ENCODE peak calls at places on chromosomes 6 and 20, in ten cellular contexts. One of them, this sample, is unnamed.

GRCh38 chr6:31214516-31214915 is 44.0 kb upstream of the POU5F1 start:
- DNase-seq in left ventricle myocardium inferior: no peak
- DNase-seq in GM12865: no peak
- DNase-seq in mucosa of descending colon: no peak
- DNase-seq in lower lobe of right lung: no peak
- DNase-seq in spleen: no peak
- DNase-seq in endodermal cell: no peak
- DNase-seq in lower leg skin: no peak
- DNase-seq in tibial artery: no peak
- DNase-seq in fibroblast of villous mesenchyme: no peak
- DNase-seq in this sample: no peak

GRCh38 chr6:17740559-17741220 is 34.0 kb upstream of the NUP153 start:
- DNase-seq in lower leg skin: no peak
- DNase-seq in fibroblast of villous mesenchyme: no peak
- DNase-seq in left ventricle myocardium inferior: no peak
- DNase-seq in endodermal cell: no peak
- DNase-seq in spleen: no peak
- DNase-seq in tibial artery: no peak
- DNase-seq in mucosa of descending colon: no peak
- DNase-seq in lower lobe of right lung: no peak
- DNase-seq in GM12865: no peak
- DNase-seq in this sample: no peak

GRCh38 chr6:169850746-169851145 is 99.3 kb downstream of the ERMARD start:
- DNase-seq in left ventricle myocardium inferior: no peak
- DNase-seq in fibroblast of villous mesenchyme: no peak
- DNase-seq in endodermal cell: no peak
- DNase-seq in mucosa of descending colon: no peak
- DNase-seq in spleen: peak; percentile 51
- DNase-seq in GM12865: no peak
- DNase-seq in lower leg skin: peak; percentile 78
- DNase-seq in tibial artery: no peak
- DNase-seq in lower lobe of right lung: no peak
- DNase-seq in this sample: no peak

GRCh38 chr6:149474108-149474935 is 10.5 kb downstream of the ZC3H12D start:
- DNase-seq in lower leg skin: no peak
- DNase-seq in spleen: peak; percentile 80
- DNase-seq in lower lobe of right lung: no peak
- DNase-seq in mucosa of descending colon: peak; percentile 66
- DNase-seq in endodermal cell: no peak
- DNase-seq in fibroblast of villous mesenchyme: no peak
- DNase-seq in left ventricle myocardium inferior: no peak
- DNase-seq in tibial artery: no peak
- DNase-seq in GM12865: peak; percentile 60
- DNase-seq in this sample: no peak

GRCh38 chr20:57738484-57738883 is 28.7 kb upstream of the PMEPA1 start:
- DNase-seq in mucosa of descending colon: no peak
- DNase-seq in left ventricle myocardium inferior: no peak
- DNase-seq in GM12865: no peak
- DNase-seq in tibial artery: no peak
- DNase-seq in lower lobe of right lung: peak; percentile 1
- DNase-seq in fibroblast of villous mesenchyme: no peak
- DNase-seq in spleen: no peak
- DNase-seq in endodermal cell: no peak
- DNase-seq in lower leg skin: no peak
- DNase-seq in this sample: peak; percentile 3

GRCh38 chr20:46071573-46071972 is 18.2 kb downstream of the NCOA5 start:
- DNase-seq in GM12865: no peak
- DNase-seq in left ventricle myocardium inferior: no peak
- DNase-seq in lower lobe of right lung: no peak
- DNase-seq in fibroblast of villous mesenchyme: no peak
- DNase-seq in lower leg skin: no peak
- DNase-seq in tibial artery: no peak
- DNase-seq in mucosa of descending colon: no peak
- DNase-seq in spleen: no peak
- DNase-seq in endodermal cell: peak; percentile 20
- DNase-seq in this sample: no peak

GRCh38 chr6:7975764-7976146 is 65.2 kb upstream of the TXNDC5 start:
- DNase-seq in lower lobe of right lung: no peak
- DNase-seq in mucosa of descending colon: no peak
- DNase-seq in tibial artery: no peak
- DNase-seq in fibroblast of villous mesenchyme: peak; percentile 38
- DNase-seq in lower leg skin: no peak
- DNase-seq in left ventricle myocardium inferior: peak; percentile 34
- DNase-seq in spleen: no peak
- DNase-seq in endodermal cell: peak; percentile 58
- DNase-seq in GM12865: peak; percentile 26
- DNase-seq in this sample: peak; percentile 64

GRCh38 chr20:3119044-3119443 is 34.5 kb upstream of the AVP start:
- DNase-seq in lower lobe of right lung: no peak
- DNase-seq in left ventricle myocardium inferior: no peak
- DNase-seq in endodermal cell: no peak
- DNase-seq in lower leg skin: no peak
- DNase-seq in spleen: no peak
- DNase-seq in GM12865: no peak
- DNase-seq in tibial artery: no peak
- DNase-seq in fibroblast of villous mesenchyme: no peak
- DNase-seq in mucosa of descending colon: no peak
- DNase-seq in this sample: peak; percentile 37

GRCh38 chr20:59829415-59830106 is 103.9 kb downstream of the SYCP2 start:
- DNase-seq in endodermal cell: peak; percentile 24
- DNase-seq in lower lobe of right lung: no peak
- DNase-seq in spleen: peak; percentile 31
- DNase-seq in GM12865: no peak
- DNase-seq in tibial artery: peak; percentile 53
- DNase-seq in fibroblast of villous mesenchyme: no peak
- DNase-seq in lower leg skin: peak; percentile 83
- DNase-seq in mucosa of descending colon: no peak
- DNase-seq in left ventricle myocardium inferior: peak; percentile 12
- DNase-seq in this sample: no peak

GRCh38 chr6:170296746-170297576 is 6.1 kb upstream of the DLL1 start:
- DNase-seq in fibroblast of villous mesenchyme: no peak
- DNase-seq in lower lobe of right lung: no peak
- DNase-seq in lower leg skin: no peak
- DNase-seq in endodermal cell: peak; percentile 55
- DNase-seq in left ventricle myocardium inferior: no peak
- DNase-seq in tibial artery: peak; percentile 56
- DNase-seq in GM12865: no peak
- DNase-seq in mucosa of descending colon: peak; percentile 56
- DNase-seq in spleen: no peak
- DNase-seq in this sample: no peak

GRCh38 chr20:62553136-62553837 is 77.5 kb upstream of the GATA5 start:
- DNase-seq in GM12865: no peak
- DNase-seq in fibroblast of villous mesenchyme: no peak
- DNase-seq in spleen: no peak
- DNase-seq in left ventricle myocardium inferior: no peak
- DNase-seq in tibial artery: no peak
- DNase-seq in mucosa of descending colon: no peak
- DNase-seq in lower leg skin: no peak
- DNase-seq in endodermal cell: no peak
- DNase-seq in lower lobe of right lung: no peak
- DNase-seq in this sample: no peak

GRCh38 chr6:92820531-92820930 is 598.8 kb downstream of the EPHA7 start:
- DNase-seq in fibroblast of villous mesenchyme: no peak
- DNase-seq in left ventricle myocardium inferior: no peak
- DNase-seq in GM12865: no peak
- DNase-seq in lower leg skin: no peak
- DNase-seq in lower lobe of right lung: no peak
- DNase-seq in mucosa of descending colon: no peak
- DNase-seq in tibial artery: no peak
- DNase-seq in spleen: no peak
- DNase-seq in endodermal cell: no peak
- DNase-seq in this sample: peak; percentile 1

GRCh38 chr6:34602318-34603111 is 46.4 kb upstream of the SPDEF start:
- DNase-seq in lower leg skin: peak; percentile 48
- DNase-seq in spleen: no peak
- DNase-seq in lower lobe of right lung: no peak
- DNase-seq in left ventricle myocardium inferior: no peak
- DNase-seq in tibial artery: no peak
- DNase-seq in mucosa of descending colon: no peak
- DNase-seq in endodermal cell: peak; percentile 41
- DNase-seq in fibroblast of villous mesenchyme: no peak
- DNase-seq in GM12865: no peak
- DNase-seq in this sample: no peak

GRCh38 chr20:768426-768978 is at the start of gene SLC52A3:
- DNase-seq in lower lobe of right lung: peak; percentile 69
- DNase-seq in GM12865: no peak
- DNase-seq in lower leg skin: peak; percentile 88
- DNase-seq in mucosa of descending colon: peak; percentile 87
- DNase-seq in endodermal cell: peak; percentile 90
- DNase-seq in spleen: no peak
- DNase-seq in left ventricle myocardium inferior: peak; percentile 33
- DNase-seq in fibroblast of villous mesenchyme: no peak
- DNase-seq in tibial artery: no peak
- DNase-seq in this sample: no peak
- H3K4me3 ChIP-seq in lower lobe of right lung: peak within 1 kb of the TSS; percentile 23
- H3K4me3 ChIP-seq in GM12865: no peak within 1 kb of the TSS
- H3K4me3 ChIP-seq in lower leg skin: no peak within 1 kb of the TSS
- H3K4me3 ChIP-seq in mucosa of descending colon: no peak within 1 kb of the TSS
- H3K4me3 ChIP-seq in endodermal cell: no peak within 1 kb of the TSS
- H3K4me3 ChIP-seq in spleen: no peak within 1 kb of the TSS
- H3K4me3 ChIP-seq in left ventricle myocardium inferior: peak within 1 kb of the TSS; percentile 55
- H3K4me3 ChIP-seq in fibroblast of villous mesenchyme: no peak within 1 kb of the TSS
- H3K4me3 ChIP-seq in tibial artery: no peak within 1 kb of the TSS
- H3K4me3 ChIP-seq in this sample: no peak within 1 kb of the TSS

GRCh38 chr6:71886184-71887005 is at the start of gene RIMS1:
- DNase-seq in mucosa of descending colon: peak; percentile 28
- DNase-seq in endodermal cell: peak; percentile 90
- DNase-seq in lower leg skin: no peak
- DNase-seq in lower lobe of right lung: no peak
- DNase-seq in GM12865: peak; percentile 68
- DNase-seq in tibial artery: peak; percentile 64
- DNase-seq in fibroblast of villous mesenchyme: no peak
- DNase-seq in left ventricle myocardium inferior: no peak
- DNase-seq in spleen: peak; percentile 63
- DNase-seq in this sample: peak; percentile 3
- H3K4me3 ChIP-seq in mucosa of descending colon: no peak within 1 kb of the TSS
- H3K4me3 ChIP-seq in endodermal cell: peak within 1 kb of the TSS; percentile 75
- H3K4me3 ChIP-seq in lower leg skin: no peak within 1 kb of the TSS
- H3K4me3 ChIP-seq in lower lobe of right lung: peak within 1 kb of the TSS; percentile 53
- H3K4me3 ChIP-seq in GM12865: peak within 1 kb of the TSS; percentile 47
- H3K4me3 ChIP-seq in tibial artery: peak within 1 kb of the TSS; percentile 64
- H3K4me3 ChIP-seq in fibroblast of villous mesenchyme: peak within 1 kb of the TSS; percentile 15
- H3K4me3 ChIP-seq in left ventricle myocardium inferior: peak within 1 kb of the TSS; percentile 60
- H3K4me3 ChIP-seq in spleen: no peak within 1 kb of the TSS
- H3K4me3 ChIP-seq in this sample: peak within 1 kb of the TSS; percentile 27

GRCh38 chr6:119182875-119183274 is 104.4 kb upstream of the FAM184A start:
- DNase-seq in spleen: no peak
- DNase-seq in mucosa of descending colon: no peak
- DNase-seq in fibroblast of villous mesenchyme: no peak
- DNase-seq in endodermal cell: no peak
- DNase-seq in lower lobe of right lung: no peak
- DNase-seq in lower leg skin: no peak
- DNase-seq in tibial artery: no peak
- DNase-seq in GM12865: no peak
- DNase-seq in left ventricle myocardium inferior: no peak
- DNase-seq in this sample: no peak

GRCh38 chr6:119182404-119182803 is 103.9 kb upstream of the FAM184A start:
- DNase-seq in tibial artery: no peak
- DNase-seq in GM12865: no peak
- DNase-seq in left ventricle myocardium inferior: no peak
- DNase-seq in endodermal cell: no peak
- DNase-seq in fibroblast of villous mesenchyme: no peak
- DNase-seq in spleen: no peak
- DNase-seq in lower leg skin: no peak
- DNase-seq in lower lobe of right lung: no peak
- DNase-seq in mucosa of descending colon: no peak
- DNase-seq in this sample: no peak

GRCh38 chr6:119181046-119181445 is 102.6 kb upstream of the FAM184A start:
- DNase-seq in left ventricle myocardium inferior: no peak
- DNase-seq in mucosa of descending colon: no peak
- DNase-seq in lower leg skin: no peak
- DNase-seq in GM12865: no peak
- DNase-seq in tibial artery: no peak
- DNase-seq in spleen: no peak
- DNase-seq in endodermal cell: no peak
- DNase-seq in lower lobe of right lung: no peak
- DNase-seq in fibroblast of villous mesenchyme: no peak
- DNase-seq in this sample: no peak

GRCh38 chr6:119179062-119179461 is 100.6 kb upstream of the FAM184A start:
- DNase-seq in spleen: no peak
- DNase-seq in lower leg skin: no peak
- DNase-seq in lower lobe of right lung: no peak
- DNase-seq in GM12865: no peak
- DNase-seq in left ventricle myocardium inferior: no peak
- DNase-seq in mucosa of descending colon: no peak
- DNase-seq in endodermal cell: no peak
- DNase-seq in fibroblast of villous mesenchyme: no peak
- DNase-seq in tibial artery: no peak
- DNase-seq in this sample: no peak

GRCh38 chr6:119179842-119180241 is 101.4 kb upstream of the FAM184A start:
- DNase-seq in spleen: no peak
- DNase-seq in fibroblast of villous mesenchyme: no peak
- DNase-seq in left ventricle myocardium inferior: no peak
- DNase-seq in GM12865: no peak
- DNase-seq in lower leg skin: no peak
- DNase-seq in lower lobe of right lung: no peak
- DNase-seq in tibial artery: no peak
- DNase-seq in mucosa of descending colon: no peak
- DNase-seq in endodermal cell: no peak
- DNase-seq in this sample: no peak
- H3K4me3 ChIP-seq in spleen: no peak overlapping the region
- H3K4me3 ChIP-seq in fibroblast of villous mesenchyme: no peak overlapping the region
- H3K4me3 ChIP-seq in left ventricle myocardium inferior: no peak overlapping the region
- H3K4me3 ChIP-seq in GM12865: no peak overlapping the region
- H3K4me3 ChIP-seq in lower leg skin: no peak overlapping the region
- H3K4me3 ChIP-seq in lower lobe of right lung: no peak overlapping the region
- H3K4me3 ChIP-seq in tibial artery: no peak overlapping the region
- H3K4me3 ChIP-seq in mucosa of descending colon: no peak overlapping the region
- H3K4me3 ChIP-seq in endodermal cell: no peak overlapping the region
- H3K4me3 ChIP-seq in this sample: no peak overlapping the region

DNA sequence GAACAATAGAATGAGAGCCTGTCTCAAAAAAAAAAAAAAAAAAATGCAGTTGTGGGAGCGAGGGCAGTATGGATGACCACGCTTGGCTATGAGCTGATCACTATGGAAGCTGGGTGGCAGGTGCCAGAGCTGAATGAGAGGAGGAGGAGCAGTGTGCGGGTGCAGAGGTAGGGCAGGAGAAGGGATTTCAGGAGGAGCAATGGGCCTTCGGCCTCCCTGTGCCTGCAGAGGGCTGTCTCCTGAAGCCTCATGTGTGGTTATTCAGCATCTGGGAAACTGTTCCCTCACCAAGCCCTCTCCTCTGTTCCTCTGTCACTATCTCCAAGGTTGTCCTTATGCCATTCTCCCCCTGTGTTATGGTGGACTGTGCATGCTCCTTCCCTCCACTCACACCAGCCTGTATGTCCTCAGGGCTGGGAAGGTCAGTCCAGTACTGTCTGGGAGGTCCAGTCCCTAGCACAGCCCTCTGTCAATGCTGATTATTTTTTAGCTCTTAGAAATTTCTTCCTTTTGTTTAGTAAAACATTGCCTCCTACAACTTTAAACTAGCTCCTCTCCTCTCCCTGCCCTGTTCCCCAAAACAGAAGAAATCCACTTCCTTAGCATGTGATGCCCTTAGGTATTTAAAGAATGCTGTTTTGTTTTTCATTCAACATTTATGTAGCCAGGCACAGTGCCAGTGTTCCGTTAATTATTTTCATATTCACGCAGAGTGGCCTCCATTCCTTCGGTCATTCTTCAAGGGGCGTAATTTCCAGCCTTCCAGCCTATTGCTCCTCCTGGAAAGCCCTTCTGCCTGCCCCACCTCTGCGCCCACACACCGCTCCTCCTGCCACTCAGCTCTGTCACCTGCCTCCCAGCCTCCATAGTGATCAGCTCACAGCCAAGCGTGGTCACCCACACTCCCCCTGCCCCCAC is 48.9 kb downstream of the CNBD2 start:
- DNase-seq in spleen: peak; percentile 16
- DNase-seq in GM12865: no peak
- DNase-seq in mucosa of descending colon: no peak
- DNase-seq in tibial artery: no peak
- DNase-seq in lower leg skin: no peak
- DNase-seq in left ventricle myocardium inferior: no peak
- DNase-seq in fibroblast of villous mesenchyme: peak; percentile 69
- DNase-seq in endodermal cell: peak; percentile 52
- DNase-seq in lower lobe of right lung: peak; percentile 71
- DNase-seq in this sample: peak; percentile 74
- H3K4me3 ChIP-seq in spleen: no peak overlapping the region
- H3K4me3 ChIP-seq in GM12865: no peak overlapping the region
- H3K4me3 ChIP-seq in mucosa of descending colon: no peak overlapping the region
- H3K4me3 ChIP-seq in tibial artery: no peak overlapping the region
- H3K4me3 ChIP-seq in lower leg skin: no peak overlapping the region
- H3K4me3 ChIP-seq in left ventricle myocardium inferior: no peak overlapping the region
- H3K4me3 ChIP-seq in fibroblast of villous mesenchyme: no peak overlapping the region
- H3K4me3 ChIP-seq in endodermal cell: no peak overlapping the region
- H3K4me3 ChIP-seq in lower lobe of right lung: no peak overlapping the region
- H3K4me3 ChIP-seq in this sample: no peak overlapping the region

This sample was measured in fibroblast of pulmonary artery.